ENCODE peak calls at places on chromosomes 2 and 18, in seven cellular contexts. A is neural progenitor cell, B is kidney, Q is BE2C, F is keratinocyte, O is K562, Z is breast epithelium. K is an unnamed sample. For H3K36me3, the result is how much of the 10 kb centered on the place peaks cover.

GRCh38 chr2:60739156-60739555 is 16.9 kb upstream of the PAPOLG start:
- DNase-seq in O (no peak), A (no peak), Z (no peak), B (no peak), F (no peak), Q (no peak), K (no peak)

GRCh38 chr2:26148501-26148900 is 24.4 kb upstream of the GAREM2 start:
- DNase-seq in Z (no peak), F (no peak), B (no peak), O (no peak), A (peak), Q (no peak), K (no peak)

GRCh38 chr18:7207366-7207765 is 23.5 kb upstream of the LRRC30 start:
- DNase-seq in O (no peak), A (peak), Q (no peak), Z (no peak), B (no peak), F (no peak), K (no peak)

GRCh38 chr2:200929334-200930249 is 33.9 kb downstream of the ORC2 start:
- DNase-seq in B (no peak), Z (no peak), Q (no peak), O (no peak), F (no peak), A (no peak), K (no peak)

GRCh38 chr2:190513877-190514276 is 20.6 kb downstream of the NEMP2 start:
- DNase-seq in Q (no peak), A (no peak), O (no peak), B (no peak), F (no peak), Z (no peak), K (no peak)

GRCh38 chr2:190353537-190353899 is 10.1 kb downstream of the INPP1 start:
- DNase-seq in O (no peak), F (no peak), Z (no peak), B (no peak), Q (no peak), A (no peak), K (no peak)

GRCh38 chr2:217816396-217816869 is 186.4 kb downstream of the TNS1 start:
- DNase-seq in F (no peak), Q (no peak), A (no peak), O (no peak), B (peak), Z (no peak), K (no peak)

GRCh38 chr2:28640908-28641300 is 110.7 kb upstream of the PPP1CB start:
- DNase-seq in A (no peak), F (no peak), Q (no peak), O (no peak), Z (no peak), B (no peak), K (no peak)

GRCh38 chr2:241068136-241068941 is 33.7 kb downstream of the MTERF4 start:
- DNase-seq in A (no peak), O (no peak), B (peak), F (no peak), Q (no peak), Z (no peak), K (no peak)

GRCh38 chr2:8027387-8027786 is 654.5 kb upstream of the ID2 start:
- DNase-seq in O (no peak), B (no peak), A (no peak), F (no peak), Z (no peak), Q (no peak), K (no peak)

GRCh38 chr2:53131416-53131815 is 636.2 kb upstream of the CHAC2 start:
- DNase-seq in O (no peak), B (no peak), Q (no peak), A (no peak), Z (no peak), F (peak), K (no peak)

GRCh38 chr2:205511666-205512065 is 170.6 kb upstream of the NRP2 start:
- DNase-seq in A (no peak), F (no peak), O (no peak), Q (no peak), Z (no peak), B (no peak), K (no peak)

GRCh38 chr2:1638281-1638860 is 105.9 kb downstream of the PXDN start:
- DNase-seq in O (no peak), A (no peak), F (no peak), Q (no peak), Z (no peak), B (no peak), K (peak)

GRCh38 chr18:5061785-5062184 is 135.3 kb downstream of the AKAIN1 start:
- DNase-seq in B (no peak), F (no peak), O (no peak), A (no peak), Q (no peak), Z (no peak), K (no peak)

GRCh38 chr2:239156516-239157265 is 244.1 kb downstream of the HDAC4 start:
- DNase-seq in O (no peak), B (peak), Q (no peak), F (no peak), Z (no peak), A (no peak), K (no peak)

GRCh38 chr2:47810850-47811249 is 27.9 kb downstream of the MSH6 start:
- DNase-seq in B (no peak), Q (no peak), O (no peak), A (no peak), F (no peak), Z (no peak), K (no peak)

GRCh38 chr2:1673160-1673944 is 71.0 kb downstream of the PXDN start:
- DNase-seq in A (no peak), F (no peak), O (no peak), Q (no peak), Z (no peak), B (no peak), K (no peak)

GRCh38 chr18:9846162-9846915 is 39.4 kb upstream of the TXNDC2 start:
- DNase-seq in O (no peak), F (no peak), B (no peak), Z (no peak), A (no peak), Q (no peak), K (no peak)

GRCh38 chr18:9825571-9826073 is 60.2 kb upstream of the TXNDC2 start:
- DNase-seq in O (peak), Z (no peak), A (no peak), F (no peak), Q (no peak), B (no peak), K (no peak)

GRCh38 chr18:58584219-58585127 is 44.4 kb downstream of the ALPK2 start:
- DNase-seq in B (no peak), Z (no peak), F (no peak), Q (no peak), A (peak), O (no peak), K (no peak)

GRCh38 chr2:106054336-106054735 is 139.8 kb downstream of the UXS1 start:
- DNase-seq in F (no peak), Q (no peak), A (no peak), O (no peak), Z (no peak), B (no peak), K (no peak)

GRCh38 chr2:73832905-73833304 is 4.1 kb downstream of the STAMBP start:
- DNase-seq in F (no peak), A (no peak), Z (no peak), Q (no peak), B (no peak), O (peak), K (no peak)

GRCh38 chr2:240782886-240783818 is 36.9 kb downstream of the KIF1A start:
- DNase-seq in A (no peak), O (no peak), Z (no peak), B (peak), Q (no peak), F (no peak), K (no peak)

GRCh38 chr2:29844713-29845320 is 76.6 kb downstream of the ALK start:
- DNase-seq in B (no peak), A (no peak), O (no peak), F (no peak), Z (no peak), Q (no peak), K (no peak)

GRCh38 chr18:58937913-58938312 is 73.2 kb downstream of the ZNF532 start:
- DNase-seq in F (no peak), Z (no peak), O (no peak), A (no peak), B (no peak), Q (no peak), K (no peak)

GRCh38 chr2:9221223-9221622 is 14.6 kb downstream of the ASAP2 start:
- DNase-seq in A (no peak), F (no peak), O (no peak), B (no peak), Q (no peak), Z (no peak), K (no peak)

GRCh38 chr2:45000341-45000901 is 8.8 kb downstream of the SIX2 start:
- DNase-seq in Z (no peak), Q (no peak), B (no peak), A (peak), F (no peak), O (peak), K (no peak)

GRCh38 chr2:65164379-65165023 is 34.6 kb upstream of the RAB1A start:
- DNase-seq in Q (no peak), F (no peak), B (peak), Z (no peak), O (no peak), A (no peak), K (no peak)

GRCh38 chr18:58884694-58885093 is 20.0 kb downstream of the ZNF532 start:
- DNase-seq in B (no peak), O (no peak), Q (no peak), Z (no peak), A (no peak), F (no peak), K (no peak)

GRCh38 chr18:68221116-68221724 is 493.7 kb downstream of the TMX3 start:
- DNase-seq in F (no peak), Q (no peak), B (no peak), Z (no peak), O (no peak), A (peak), K (no peak)

GRCh38 chr18:41955688-41956087 is 654 bp downstream of the PIK3C3 start:
- DNase-seq in O (peak), B (no peak), Z (no peak), F (no peak), A (no peak), Q (no peak), K (no peak)

GRCh38 chr2:148533004-148533403 is 111.5 kb upstream of the EPC2 start:
- DNase-seq in Z (no peak), Q (no peak), F (no peak), O (no peak), A (no peak), B (no peak), K (no peak)
- TF ChIP-seq CTCF in Z (no peak), Q (no peak), F (no peak), O (no peak), A (no peak), B (no peak), K (no peak)

DNA sequence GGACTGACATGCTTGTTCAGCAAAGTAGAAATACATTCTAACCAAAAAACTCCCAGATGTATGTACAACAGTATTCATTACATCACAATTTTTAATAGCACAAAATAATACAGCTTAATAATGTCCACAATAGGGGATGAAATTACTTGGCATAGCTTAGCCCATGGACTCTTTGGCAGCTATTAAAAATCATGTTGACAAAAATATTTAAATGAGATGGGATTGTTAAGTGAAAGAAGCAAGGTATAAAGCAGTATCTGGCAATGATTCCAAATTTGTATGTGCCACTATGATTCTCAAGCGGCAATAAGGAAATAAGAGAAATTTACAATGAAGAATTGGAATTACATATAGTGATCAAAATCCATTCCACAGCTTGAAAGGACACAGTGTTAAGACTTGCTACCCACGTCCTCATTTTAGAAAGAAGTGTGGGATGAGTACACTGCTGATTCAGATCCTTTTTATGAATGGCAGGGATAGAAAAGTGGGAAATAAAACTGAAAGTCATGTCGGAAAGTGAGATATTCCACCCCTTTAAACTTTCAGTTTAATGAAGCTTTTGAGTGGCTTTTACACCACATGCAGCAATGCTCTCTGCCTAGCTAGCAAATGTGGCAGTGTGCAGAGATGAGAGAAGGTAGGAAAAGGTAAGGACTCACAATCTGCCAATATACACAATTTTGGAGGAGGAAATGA is 2.4 kb downstream of the GAREM1 start:
- DNase-seq in B (no peak), Z (no peak), A (no peak), F (no peak), Q (no peak), O (no peak), K (no peak)
- H3K4me3 ChIP-seq in B (peak), Z (peak), A (peak), F (no peak), Q (no peak), O (no peak), K (no peak)

DNA sequence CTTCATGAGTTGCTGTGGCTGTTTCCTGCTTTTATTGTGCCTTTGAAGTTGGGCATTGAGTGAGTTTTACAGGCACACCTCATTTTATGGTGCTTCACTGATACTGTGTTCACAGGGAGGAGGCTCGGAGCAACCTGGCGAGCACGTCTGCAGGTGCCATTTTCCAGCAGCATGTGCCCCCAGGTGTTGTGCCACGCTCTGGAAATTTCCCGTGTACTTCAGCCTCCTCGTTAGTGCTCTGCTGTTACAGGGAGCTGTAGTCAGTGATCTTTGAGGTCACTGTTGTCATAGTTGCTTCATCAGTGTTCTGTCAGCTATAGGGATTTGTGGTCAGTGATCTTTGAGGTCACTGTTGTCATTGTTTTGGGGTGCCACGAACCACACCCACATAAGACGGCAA is 20.1 kb downstream of the CTDP1 start:
- DNase-seq in Z (no peak), F (no peak), A (no peak), B (no peak), Q (no peak), O (no peak), K (no peak)
- H3K36me3 ChIP-seq in Z (under half), F (under half), A (under half), B (under half), Q (under half), O (under half), K (half or more)

GRCh38 chr2:97673187-97673914 is 3.8 kb downstream of the C2orf92 start:
- DNase-seq in A (no peak), O (peak), Z (no peak), F (no peak), B (no peak), Q (no peak), K (no peak)
- TF ChIP-seq CTCF in A (no peak), O (no peak), Z (no peak), F (no peak), B (no peak), Q (no peak), K (no peak)

GRCh38 chr2:143875295-143876199 is 644.4 kb downstream of the ZEB2 start:
- DNase-seq in B (no peak), Z (no peak), Q (no peak), F (no peak), A (no peak), O (no peak), K (no peak)
- H3K4me3 ChIP-seq in B (no peak), Z (no peak), Q (no peak), F (no peak), A (no peak), O (no peak), K (no peak)

DNA sequence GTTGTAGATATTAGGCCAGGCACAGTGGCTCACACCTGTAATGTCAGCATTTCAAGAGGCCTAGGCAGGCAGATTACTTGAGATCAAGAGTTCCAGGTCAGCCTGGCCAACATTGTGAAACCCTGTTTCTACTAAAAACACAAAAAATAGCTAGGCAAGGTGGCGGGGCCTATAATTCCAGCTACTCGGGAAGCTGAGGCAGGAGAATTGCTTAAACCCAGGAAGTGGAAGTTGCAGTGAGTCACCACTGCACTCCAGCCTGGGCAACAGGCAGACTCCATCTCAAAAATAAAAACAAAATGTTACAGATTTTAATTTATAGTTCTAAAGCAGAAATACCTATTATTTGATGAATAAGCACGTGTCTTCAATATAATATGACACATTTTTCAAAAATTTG is 65.6 kb upstream of the UBXN4 start:
- DNase-seq in O (no peak), A (no peak), Q (no peak), B (no peak), F (no peak), Z (no peak), K (no peak)
- H3K36me3 ChIP-seq in O (half or more), A (under half), Q (under half), B (under half), F (under half), Z (under half), K (under half)

K was measured in WERI-Rb-1.